ENCODE peak calls at places on chromosomes 12 and 14, in seven cellular contexts. One of them, this sample, is unnamed.

GRCh38 chr14:106802413-106803364 is 1276.3 kb downstream of the TMEM121 start:
- DNase-seq in cardiac fibroblast: no peak
- DNase-seq in ELR: no peak
- DNase-seq in activated effector memory CD4-positive, alpha-beta T cell treated with Interleukin-2 at 50 U/mL for 16 hours: no peak
- DNase-seq in germinal center: peak; percentile 27
- DNase-seq in islet precursor cell: no peak
- DNase-seq in HS-5: no peak
- DNase-seq in this sample: peak; percentile 60

GRCh38 chr14:28867571-28867970 is 101.0 kb downstream of the FOXG1 start:
- DNase-seq in islet precursor cell: no peak
- DNase-seq in cardiac fibroblast: peak; percentile 0
- DNase-seq in germinal center: no peak
- DNase-seq in HS-5: no peak
- DNase-seq in ELR: no peak
- DNase-seq in activated effector memory CD4-positive, alpha-beta T cell treated with Interleukin-2 at 50 U/mL for 16 hours: no peak
- DNase-seq in this sample: no peak

GRCh38 chr14:51807355-51807754 is 53.1 kb upstream of the GNG2 start:
- DNase-seq in cardiac fibroblast: no peak
- DNase-seq in activated effector memory CD4-positive, alpha-beta T cell treated with Interleukin-2 at 50 U/mL for 16 hours: no peak
- DNase-seq in germinal center: no peak
- DNase-seq in islet precursor cell: no peak
- DNase-seq in HS-5: no peak
- DNase-seq in ELR: peak; percentile 15
- DNase-seq in this sample: peak; percentile 64

GRCh38 chr12:28795306-28795705 is 353.8 kb upstream of the FAR2 start:
- DNase-seq in ELR: no peak
- DNase-seq in HS-5: no peak
- DNase-seq in activated effector memory CD4-positive, alpha-beta T cell treated with Interleukin-2 at 50 U/mL for 16 hours: no peak
- DNase-seq in islet precursor cell: no peak
- DNase-seq in cardiac fibroblast: no peak
- DNase-seq in germinal center: no peak
- DNase-seq in this sample: no peak

GRCh38 chr12:71237128-71237527 is 79.3 kb upstream of the TSPAN8 start:
- DNase-seq in HS-5: no peak
- DNase-seq in ELR: no peak
- DNase-seq in germinal center: no peak
- DNase-seq in islet precursor cell: no peak
- DNase-seq in cardiac fibroblast: no peak
- DNase-seq in activated effector memory CD4-positive, alpha-beta T cell treated with Interleukin-2 at 50 U/mL for 16 hours: no peak
- DNase-seq in this sample: no peak

GRCh38 chr12:13713746-13714400 is 267.5 kb downstream of the GRIN2B start:
- DNase-seq in activated effector memory CD4-positive, alpha-beta T cell treated with Interleukin-2 at 50 U/mL for 16 hours: no peak
- DNase-seq in cardiac fibroblast: no peak
- DNase-seq in ELR: no peak
- DNase-seq in islet precursor cell: peak; percentile 71
- DNase-seq in germinal center: no peak
- DNase-seq in HS-5: no peak
- DNase-seq in this sample: peak; percentile 10

GRCh38 chr12:116697305-116698130 is 40.4 kb downstream of the SPRING1 start:
- DNase-seq in ELR: peak; percentile 49
- DNase-seq in cardiac fibroblast: peak; percentile 21
- DNase-seq in activated effector memory CD4-positive, alpha-beta T cell treated with Interleukin-2 at 50 U/mL for 16 hours: no peak
- DNase-seq in germinal center: no peak
- DNase-seq in islet precursor cell: peak; percentile 85
- DNase-seq in HS-5: no peak
- DNase-seq in this sample: peak; percentile 41

GRCh38 chr14:60705100-60705499 is 19.1 kb downstream of the SIX4 start:
- DNase-seq in cardiac fibroblast: no peak
- DNase-seq in islet precursor cell: no peak
- DNase-seq in germinal center: no peak
- DNase-seq in HS-5: no peak
- DNase-seq in ELR: no peak
- DNase-seq in activated effector memory CD4-positive, alpha-beta T cell treated with Interleukin-2 at 50 U/mL for 16 hours: no peak
- DNase-seq in this sample: no peak

GRCh38 chr14:66508846-66509621 is 1.1 kb downstream of the GPHN start:
- DNase-seq in HS-5: no peak
- DNase-seq in ELR: peak; percentile 50
- DNase-seq in islet precursor cell: peak; percentile 61
- DNase-seq in germinal center: peak; percentile 45
- DNase-seq in activated effector memory CD4-positive, alpha-beta T cell treated with Interleukin-2 at 50 U/mL for 16 hours: peak; percentile 32
- DNase-seq in cardiac fibroblast: peak; percentile 26
- DNase-seq in this sample: peak; percentile 35

GRCh38 chr12:122368361-122369073 is 54.0 kb downstream of the CLIP1 start:
- DNase-seq in activated effector memory CD4-positive, alpha-beta T cell treated with Interleukin-2 at 50 U/mL for 16 hours: no peak
- DNase-seq in HS-5: no peak
- DNase-seq in cardiac fibroblast: peak; percentile 55
- DNase-seq in islet precursor cell: peak; percentile 84
- DNase-seq in ELR: peak; percentile 70
- DNase-seq in germinal center: no peak
- DNase-seq in this sample: no peak

GRCh38 chr12:98515368-98516183 is at the start of gene TMPO:
- DNase-seq in islet precursor cell: peak; percentile 99
- DNase-seq in germinal center: peak; percentile 95
- DNase-seq in activated effector memory CD4-positive, alpha-beta T cell treated with Interleukin-2 at 50 U/mL for 16 hours: peak; percentile 95
- DNase-seq in HS-5: peak; percentile 71
- DNase-seq in cardiac fibroblast: peak; percentile 94
- DNase-seq in ELR: peak; percentile 91
- DNase-seq in this sample: peak; percentile 98

GRCh38 chr12:54172102-54172630 is 16.6 kb downstream of the SMUG1 start:
- DNase-seq in HS-5: no peak
- DNase-seq in activated effector memory CD4-positive, alpha-beta T cell treated with Interleukin-2 at 50 U/mL for 16 hours: no peak
- DNase-seq in ELR: no peak
- DNase-seq in germinal center: no peak
- DNase-seq in islet precursor cell: no peak
- DNase-seq in cardiac fibroblast: no peak
- DNase-seq in this sample: no peak

GRCh38 chr12:100661300-100661951 is 87.9 kb downstream of the GAS2L3 start:
- DNase-seq in islet precursor cell: no peak
- DNase-seq in cardiac fibroblast: peak; percentile 11
- DNase-seq in ELR: peak; percentile 64
- DNase-seq in activated effector memory CD4-positive, alpha-beta T cell treated with Interleukin-2 at 50 U/mL for 16 hours: no peak
- DNase-seq in HS-5: peak; percentile 34
- DNase-seq in germinal center: no peak
- DNase-seq in this sample: peak; percentile 22

GRCh38 chr14:85402546-85403162 is 127.3 kb upstream of the FLRT2 start:
- DNase-seq in islet precursor cell: no peak
- DNase-seq in germinal center: no peak
- DNase-seq in ELR: no peak
- DNase-seq in HS-5: no peak
- DNase-seq in cardiac fibroblast: no peak
- DNase-seq in activated effector memory CD4-positive, alpha-beta T cell treated with Interleukin-2 at 50 U/mL for 16 hours: no peak
- DNase-seq in this sample: no peak

GRCh38 chr12:104626069-104626690 is 169.4 kb downstream of the CHST11 start:
- DNase-seq in HS-5: no peak
- DNase-seq in islet precursor cell: no peak
- DNase-seq in activated effector memory CD4-positive, alpha-beta T cell treated with Interleukin-2 at 50 U/mL for 16 hours: no peak
- DNase-seq in cardiac fibroblast: no peak
- DNase-seq in germinal center: no peak
- DNase-seq in ELR: no peak
- DNase-seq in this sample: no peak

GRCh38 chr14:32722631-32723183 is 216.0 kb upstream of the NPAS3 start:
- DNase-seq in islet precursor cell: no peak
- DNase-seq in germinal center: no peak
- DNase-seq in ELR: no peak
- DNase-seq in cardiac fibroblast: no peak
- DNase-seq in HS-5: no peak
- DNase-seq in activated effector memory CD4-positive, alpha-beta T cell treated with Interleukin-2 at 50 U/mL for 16 hours: no peak
- DNase-seq in this sample: no peak

GRCh38 chr12:104578453-104578852 is 121.7 kb downstream of the CHST11 start:
- DNase-seq in islet precursor cell: peak; percentile 81
- DNase-seq in activated effector memory CD4-positive, alpha-beta T cell treated with Interleukin-2 at 50 U/mL for 16 hours: no peak
- DNase-seq in germinal center: no peak
- DNase-seq in ELR: peak; percentile 97
- DNase-seq in HS-5: no peak
- DNase-seq in cardiac fibroblast: peak; percentile 35
- DNase-seq in this sample: peak; percentile 63

GRCh38 chr14:101961746-101962502 is 2.4 kb upstream of the DYNC1H1 start:
- DNase-seq in germinal center: no peak
- DNase-seq in HS-5: no peak
- DNase-seq in ELR: no peak
- DNase-seq in activated effector memory CD4-positive, alpha-beta T cell treated with Interleukin-2 at 50 U/mL for 16 hours: no peak
- DNase-seq in cardiac fibroblast: no peak
- DNase-seq in islet precursor cell: peak; percentile 44
- DNase-seq in this sample: no peak

GRCh38 chr14:32319368-32320049 is 9.6 kb upstream of the AKAP6 start:
- DNase-seq in islet precursor cell: no peak
- DNase-seq in germinal center: no peak
- DNase-seq in HS-5: no peak
- DNase-seq in cardiac fibroblast: peak; percentile 29
- DNase-seq in activated effector memory CD4-positive, alpha-beta T cell treated with Interleukin-2 at 50 U/mL for 16 hours: no peak
- DNase-seq in ELR: no peak
- DNase-seq in this sample: no peak

GRCh38 chr12:96233941-96234461 is 39.8 kb downstream of the ELK3 start:
- DNase-seq in ELR: no peak
- DNase-seq in activated effector memory CD4-positive, alpha-beta T cell treated with Interleukin-2 at 50 U/mL for 16 hours: no peak
- DNase-seq in HS-5: peak; percentile 55
- DNase-seq in germinal center: no peak
- DNase-seq in cardiac fibroblast: peak; percentile 100
- DNase-seq in islet precursor cell: no peak
- DNase-seq in this sample: no peak

GRCh38 chr14:88542857-88543795 is 11.7 kb downstream of the PTPN21 start:
- DNase-seq in islet precursor cell: no peak
- DNase-seq in ELR: no peak
- DNase-seq in germinal center: no peak
- DNase-seq in cardiac fibroblast: no peak
- DNase-seq in activated effector memory CD4-positive, alpha-beta T cell treated with Interleukin-2 at 50 U/mL for 16 hours: no peak
- DNase-seq in HS-5: no peak
- DNase-seq in this sample: no peak

GRCh38 chr12:98399532-98399931 is 115.9 kb upstream of the TMPO start:
- DNase-seq in germinal center: no peak
- DNase-seq in islet precursor cell: peak; percentile 88
- DNase-seq in HS-5: no peak
- DNase-seq in ELR: peak; percentile 73
- DNase-seq in cardiac fibroblast: peak; percentile 80
- DNase-seq in activated effector memory CD4-positive, alpha-beta T cell treated with Interleukin-2 at 50 U/mL for 16 hours: peak; percentile 51
- DNase-seq in this sample: peak; percentile 47

GRCh38 chr12:47078733-47079364 is 572 bp upstream of the PCED1B start:
- DNase-seq in islet precursor cell: peak; percentile 76
- DNase-seq in cardiac fibroblast: peak; percentile 18
- DNase-seq in activated effector memory CD4-positive, alpha-beta T cell treated with Interleukin-2 at 50 U/mL for 16 hours: peak; percentile 21
- DNase-seq in ELR: peak; percentile 49
- DNase-seq in HS-5: no peak
- DNase-seq in germinal center: peak; percentile 22
- DNase-seq in this sample: peak; percentile 62

GRCh38 chr12:38402811-38403210 is 86.2 kb downstream of the ALG10B start:
- DNase-seq in HS-5: no peak
- DNase-seq in germinal center: no peak
- DNase-seq in ELR: no peak
- DNase-seq in cardiac fibroblast: no peak
- DNase-seq in islet precursor cell: no peak
- DNase-seq in activated effector memory CD4-positive, alpha-beta T cell treated with Interleukin-2 at 50 U/mL for 16 hours: no peak
- DNase-seq in this sample: no peak

GRCh38 chr14:99514552-99515300 is 33.5 kb downstream of the CCNK start:
- DNase-seq in activated effector memory CD4-positive, alpha-beta T cell treated with Interleukin-2 at 50 U/mL for 16 hours: no peak
- DNase-seq in HS-5: no peak
- DNase-seq in islet precursor cell: peak; percentile 58
- DNase-seq in ELR: no peak
- DNase-seq in cardiac fibroblast: no peak
- DNase-seq in germinal center: no peak
- DNase-seq in this sample: no peak

GRCh38 chr14:52090936-52091335 is 22.1 kb upstream of the NID2 start:
- DNase-seq in islet precursor cell: no peak
- DNase-seq in germinal center: no peak
- DNase-seq in activated effector memory CD4-positive, alpha-beta T cell treated with Interleukin-2 at 50 U/mL for 16 hours: no peak
- DNase-seq in ELR: no peak
- DNase-seq in cardiac fibroblast: no peak
- DNase-seq in HS-5: no peak
- DNase-seq in this sample: no peak

GRCh38 chr12:113301811-113302210 is 33.1 kb downstream of the SLC8B1 start:
- DNase-seq in HS-5: no peak
- DNase-seq in activated effector memory CD4-positive, alpha-beta T cell treated with Interleukin-2 at 50 U/mL for 16 hours: no peak
- DNase-seq in germinal center: no peak
- DNase-seq in ELR: no peak
- DNase-seq in islet precursor cell: no peak
- DNase-seq in cardiac fibroblast: no peak
- DNase-seq in this sample: no peak

GRCh38 chr14:68476212-68476964 is 316.5 kb downstream of the ZFP36L1 start:
- DNase-seq in cardiac fibroblast: peak; percentile 93
- DNase-seq in ELR: peak; percentile 95
- DNase-seq in islet precursor cell: no peak
- DNase-seq in activated effector memory CD4-positive, alpha-beta T cell treated with Interleukin-2 at 50 U/mL for 16 hours: no peak
- DNase-seq in germinal center: peak; percentile 66
- DNase-seq in HS-5: peak; percentile 83
- DNase-seq in this sample: no peak

GRCh38 chr12:118922405-118922804 is 58.9 kb upstream of the SRRM4 start:
- DNase-seq in activated effector memory CD4-positive, alpha-beta T cell treated with Interleukin-2 at 50 U/mL for 16 hours: no peak
- DNase-seq in cardiac fibroblast: no peak
- DNase-seq in islet precursor cell: peak; percentile 64
- DNase-seq in HS-5: no peak
- DNase-seq in germinal center: no peak
- DNase-seq in ELR: no peak
- DNase-seq in this sample: peak; percentile 27

GRCh38 chr14:73457050-73457934 is 1.1 kb downstream of the NUMB start:
- DNase-seq in islet precursor cell: peak; percentile 81
- DNase-seq in activated effector memory CD4-positive, alpha-beta T cell treated with Interleukin-2 at 50 U/mL for 16 hours: peak; percentile 7
- DNase-seq in HS-5: no peak
- DNase-seq in cardiac fibroblast: no peak
- DNase-seq in ELR: peak; percentile 71
- DNase-seq in germinal center: peak; percentile 15
- DNase-seq in this sample: peak; percentile 42

GRCh38 chr14:87492556-87492955 is 500.4 kb downstream of the GALC start:
- DNase-seq in activated effector memory CD4-positive, alpha-beta T cell treated with Interleukin-2 at 50 U/mL for 16 hours: no peak
- DNase-seq in islet precursor cell: no peak
- DNase-seq in cardiac fibroblast: no peak
- DNase-seq in ELR: no peak
- DNase-seq in germinal center: no peak
- DNase-seq in HS-5: no peak
- DNase-seq in this sample: no peak

GRCh38 chr14:34502826-34503225 is 36.7 kb downstream of the EAPP start:
- DNase-seq in cardiac fibroblast: peak; percentile 72
- DNase-seq in HS-5: no peak
- DNase-seq in activated effector memory CD4-positive, alpha-beta T cell treated with Interleukin-2 at 50 U/mL for 16 hours: no peak
- DNase-seq in germinal center: no peak
- DNase-seq in islet precursor cell: no peak
- DNase-seq in ELR: no peak
- DNase-seq in this sample: no peak

GRCh38 chr12:2532647-2533435 is 261.9 kb upstream of the FKBP4 start:
- DNase-seq in germinal center: no peak
- DNase-seq in activated effector memory CD4-positive, alpha-beta T cell treated with Interleukin-2 at 50 U/mL for 16 hours: no peak
- DNase-seq in ELR: no peak
- DNase-seq in HS-5: no peak
- DNase-seq in cardiac fibroblast: no peak
- DNase-seq in islet precursor cell: peak; percentile 76
- DNase-seq in this sample: no peak

GRCh38 chr12:2386566-2386965 is 333.8 kb downstream of the CACNA1C start:
- DNase-seq in germinal center: no peak
- DNase-seq in HS-5: no peak
- DNase-seq in cardiac fibroblast: no peak
- DNase-seq in ELR: no peak
- DNase-seq in islet precursor cell: no peak
- DNase-seq in activated effector memory CD4-positive, alpha-beta T cell treated with Interleukin-2 at 50 U/mL for 16 hours: no peak
- DNase-seq in this sample: no peak

This sample was measured in ACHN.